ENCODE peak calls at places on chromosomes 12 and 14, in six cellular contexts. F is Daoy; N is stimulated activated CD4-positive, alpha-beta T cell treated with anti-CD3 and anti-CD28 coated beads, Interleukin-2, amount 100 ng/mL, for 24 hours; Y is NCI-H82; S is left lobe of liver; I is T-cell. U is an unnamed sample.

GRCh38 chr14:22973217-22974032 is 8.9 kb downstream of the AJUBA start:
- DNase-seq in I (peak; percentile 43), S (peak; percentile 48), Y (peak; percentile 68), F (peak; percentile 58), N (peak; percentile 56), U (peak; percentile 66)

GRCh38 chr12:69880566-69880965 is 55.5 kb downstream of the MYRFL start:
- DNase-seq in S (no peak), F (no peak), I (no peak), Y (no peak), N (no peak), U (peak; percentile 22)

GRCh38 chr14:53517276-53517960 is 364.3 kb upstream of the DDHD1 start:
- DNase-seq in Y (no peak), S (no peak), I (no peak), N (no peak), F (peak; percentile 30), U (no peak)

GRCh38 chr14:35932659-35933159 is 106.6 kb downstream of the BRMS1L start:
- DNase-seq in Y (no peak), N (peak; percentile 43), S (no peak), F (no peak), I (no peak), U (peak; percentile 98)

GRCh38 chr12:71214511-71215285 is 56.9 kb upstream of the TSPAN8 start:
- DNase-seq in N (no peak), S (no peak), I (no peak), Y (no peak), F (no peak), U (no peak)

GRCh38 chr12:54060174-54060974 is 6.7 kb downstream of the HOXC4 start:
- DNase-seq in F (no peak), N (no peak), S (no peak), I (no peak), Y (no peak), U (no peak)

GRCh38 chr14:62117718-62118164 is 355.5 kb downstream of the SNAPC1 start:
- DNase-seq in N (no peak), Y (peak; percentile 27), F (no peak), I (no peak), S (no peak), U (no peak)

GRCh38 chr12:113200016-113200797 is 14.7 kb downstream of the RITA1 start:
- DNase-seq in Y (no peak), N (no peak), F (no peak), S (no peak), I (no peak), U (no peak)

GRCh38 chr12:49264466-49264872 is 413 bp upstream of the TUBA1C start:
- DNase-seq in N (peak; percentile 56), F (no peak), S (no peak), Y (no peak), I (peak; percentile 16), U (no peak)

GRCh38 chr12:30508205-30508967 is 187.3 kb downstream of the IPO8 start:
- DNase-seq in F (no peak), I (no peak), S (no peak), N (no peak), Y (no peak), U (no peak)

GRCh38 chr12:49947593-49948226 is 2.8 kb upstream of the AQP2 start:
- DNase-seq in N (no peak), S (no peak), F (no peak), I (no peak), Y (no peak), U (no peak)

GRCh38 chr12:112126000-112126431 is 656 bp downstream of the TRAFD1 start:
- DNase-seq in N (no peak), F (no peak), Y (peak; percentile 48), S (peak; percentile 47), I (no peak), U (peak; percentile 51)

GRCh38 chr12:14621821-14622220 is 54.1 kb upstream of the PLBD1 start:
- DNase-seq in F (no peak), S (no peak), Y (no peak), N (no peak), I (no peak), U (no peak)

GRCh38 chr12:51907083-51907863 is at the start of gene ACVRL1:
- DNase-seq in F (peak; percentile 30), Y (no peak), S (no peak), N (no peak), I (no peak), U (no peak)

GRCh38 chr12:62738611-62739010 is 196.3 kb downstream of the PPM1H start:
- DNase-seq in Y (peak; percentile 41), I (no peak), F (no peak), N (no peak), S (no peak), U (peak; percentile 76)

GRCh38 chr12:52391618-52392002 is 6.2 kb upstream of the KRT84 start:
- DNase-seq in I (no peak), S (no peak), Y (no peak), F (peak; percentile 53), N (no peak), U (peak; percentile 94)

GRCh38 chr12:48423200-48423599 is 49.2 kb upstream of the ANP32D start:
- DNase-seq in N (no peak), S (no peak), Y (no peak), F (no peak), I (no peak), U (no peak)